ENCODE peak calls at places on chromosomes 7 and 10, in four cellular contexts. One of them, this sample, is unnamed. For H3K27me3, the result is how much of the 10 kb centered on the place peaks cover.

GRCh38 chr7:1197997-1198632 is 34.6 kb upstream of the UNCX start:
- DNase-seq in GM12878: no peak
- DNase-seq in H1: no peak
- DNase-seq in HepG2: no peak
- DNase-seq in this sample: no peak

GRCh38 chr7:148700693-148701092 is 2.0 kb downstream of the CUL1 start:
- DNase-seq in GM12878: no peak
- DNase-seq in H1: no peak
- DNase-seq in HepG2: no peak
- DNase-seq in this sample: no peak

GRCh38 chr7:104366390-104366789 is 38.0 kb downstream of the LHFPL3 start:
- DNase-seq in HepG2: no peak
- DNase-seq in GM12878: no peak
- DNase-seq in H1: no peak
- DNase-seq in this sample: no peak

GRCh38 chr7:11858026-11858425 is 26.0 kb upstream of the THSD7A start:
- DNase-seq in HepG2: no peak
- DNase-seq in GM12878: no peak
- DNase-seq in H1: no peak
- DNase-seq in this sample: no peak

GRCh38 chr10:96758423-96758822 is 38.1 kb upstream of the PIK3AP1 start:
- DNase-seq in H1: no peak
- DNase-seq in GM12878: peak
- DNase-seq in HepG2: no peak
- DNase-seq in this sample: no peak

GRCh38 chr7:151187409-151188251 is 580 bp upstream of the ASB10 start:
- DNase-seq in H1: no peak
- DNase-seq in GM12878: no peak
- DNase-seq in HepG2: no peak
- DNase-seq in this sample: no peak

GRCh38 chr7:86470763-86471162 is 172.9 kb upstream of the GRM3 start:
- DNase-seq in GM12878: no peak
- DNase-seq in HepG2: no peak
- DNase-seq in H1: no peak
- DNase-seq in this sample: no peak

GRCh38 chr10:24575462-24576002 is 148.2 kb downstream of the ARHGAP21 start:
- DNase-seq in GM12878: no peak
- DNase-seq in HepG2: no peak
- DNase-seq in H1: no peak
- DNase-seq in this sample: no peak

GRCh38 chr10:33358016-33358415 is 23.5 kb upstream of the NRP1 start:
- DNase-seq in GM12878: no peak
- DNase-seq in H1: no peak
- DNase-seq in HepG2: no peak
- DNase-seq in this sample: no peak

GRCh38 chr10:125629758-125630376 is 53.1 kb downstream of the TEX36 start:
- DNase-seq in GM12878: no peak
- DNase-seq in H1: no peak
- DNase-seq in HepG2: peak
- DNase-seq in this sample: no peak

GRCh38 chr10:69335063-69335587 is 56.8 kb downstream of the HK1 start:
- DNase-seq in HepG2: no peak
- DNase-seq in GM12878: no peak
- DNase-seq in H1: no peak
- DNase-seq in this sample: no peak

GRCh38 chr7:35257251-35258124 is 3.6 kb upstream of the TBX20 start:
- DNase-seq in HepG2: no peak
- DNase-seq in GM12878: no peak
- DNase-seq in H1: no peak
- DNase-seq in this sample: no peak

GRCh38 chr10:29355436-29355991 is 66.6 kb downstream of the LYZL1 start:
- DNase-seq in GM12878: no peak
- DNase-seq in H1: no peak
- DNase-seq in HepG2: peak
- DNase-seq in this sample: no peak

GRCh38 chr10:79026341-79026761 is 42.4 kb upstream of the ZMIZ1 start:
- DNase-seq in H1: no peak
- DNase-seq in GM12878: no peak
- DNase-seq in HepG2: no peak
- DNase-seq in this sample: no peak

GRCh38 chr7:65827366-65827765 is 45.5 kb upstream of the VKORC1L1 start:
- DNase-seq in GM12878: no peak
- DNase-seq in HepG2: no peak
- DNase-seq in H1: no peak
- DNase-seq in this sample: no peak

GRCh38 chr7:102890292-102890970 is 22.4 kb upstream of the LRRC17 start:
- DNase-seq in GM12878: no peak
- DNase-seq in HepG2: no peak
- DNase-seq in H1: no peak
- DNase-seq in this sample: no peak

GRCh38 chr10:131337656-131338055 is 26.1 kb upstream of the TCERG1L start:
- DNase-seq in GM12878: no peak
- DNase-seq in HepG2: no peak
- DNase-seq in H1: no peak
- DNase-seq in this sample: no peak

GRCh38 chr10:75397571-75397921 is 4.0 kb downstream of the ZNF503 start:
- DNase-seq in H1: no peak
- DNase-seq in GM12878: no peak
- DNase-seq in HepG2: no peak
- DNase-seq in this sample: no peak

GRCh38 chr7:20229652-20230500 is 12.7 kb upstream of the MACC1 start:
- DNase-seq in H1: no peak
- DNase-seq in GM12878: no peak
- DNase-seq in HepG2: no peak
- DNase-seq in this sample: no peak

GRCh38 chr7:44633254-44634186 is 27.1 kb downstream of the OGDH start:
- DNase-seq in GM12878: peak
- DNase-seq in H1: no peak
- DNase-seq in HepG2: no peak
- DNase-seq in this sample: no peak

GRCh38 chr10:4088354-4089066 is 303.5 kb upstream of the KLF6 start:
- DNase-seq in HepG2: no peak
- DNase-seq in GM12878: no peak
- DNase-seq in H1: no peak
- DNase-seq in this sample: no peak

GRCh38 chr10:62687230-62687748 is 117.2 kb upstream of the ADO start:
- DNase-seq in HepG2: no peak
- DNase-seq in H1: no peak
- DNase-seq in GM12878: no peak
- DNase-seq in this sample: no peak

GRCh38 chr7:111408726-111409125 is 153.6 kb downstream of the IMMP2L start:
- DNase-seq in H1: no peak
- DNase-seq in GM12878: no peak
- DNase-seq in HepG2: no peak
- DNase-seq in this sample: no peak

GRCh38 chr7:82810558-82811259 is 352.0 kb downstream of the PCLO start:
- DNase-seq in GM12878: no peak
- DNase-seq in H1: no peak
- DNase-seq in HepG2: peak
- DNase-seq in this sample: peak

GRCh38 chr10:24485299-24485698 is 238.4 kb downstream of the ARHGAP21 start:
- DNase-seq in GM12878: no peak
- DNase-seq in HepG2: no peak
- DNase-seq in H1: no peak
- DNase-seq in this sample: no peak

GRCh38 chr7:71422104-71422503 is 290.2 kb downstream of the GALNT17 start:
- DNase-seq in HepG2: no peak
- DNase-seq in GM12878: no peak
- DNase-seq in H1: no peak
- DNase-seq in this sample: no peak

GRCh38 chr10:107826166-107826565 is 661.7 kb upstream of the SORCS1 start:
- DNase-seq in GM12878: no peak
- DNase-seq in H1: no peak
- DNase-seq in HepG2: no peak
- DNase-seq in this sample: no peak

GRCh38 chr7:148645948-148646347 is 52.8 kb upstream of the CUL1 start:
- DNase-seq in GM12878: no peak
- DNase-seq in H1: no peak
- DNase-seq in HepG2: no peak
- DNase-seq in this sample: no peak

GRCh38 chr7:22783421-22783820 is 39.2 kb downstream of the TOMM7 start:
- DNase-seq in GM12878: no peak
- DNase-seq in HepG2: no peak
- DNase-seq in H1: no peak
- DNase-seq in this sample: no peak
- H3K27me3 ChIP-seq in GM12878: under half
- H3K27me3 ChIP-seq in HepG2: under half
- H3K27me3 ChIP-seq in H1: under half
- H3K27me3 ChIP-seq in this sample: under half

GRCh38 chr10:122267849-122268737 is 3.0 kb upstream of the BTBD16 start:
- DNase-seq in GM12878: no peak
- DNase-seq in HepG2: peak
- DNase-seq in H1: no peak
- DNase-seq in this sample: no peak
- TF ChIP-seq SUZ12 in GM12878: no peak
- TF ChIP-seq SUZ12 in HepG2: no peak
- TF ChIP-seq SUZ12 in H1: no peak
- TF ChIP-seq SUZ12 in this sample: no peak

DNA sequence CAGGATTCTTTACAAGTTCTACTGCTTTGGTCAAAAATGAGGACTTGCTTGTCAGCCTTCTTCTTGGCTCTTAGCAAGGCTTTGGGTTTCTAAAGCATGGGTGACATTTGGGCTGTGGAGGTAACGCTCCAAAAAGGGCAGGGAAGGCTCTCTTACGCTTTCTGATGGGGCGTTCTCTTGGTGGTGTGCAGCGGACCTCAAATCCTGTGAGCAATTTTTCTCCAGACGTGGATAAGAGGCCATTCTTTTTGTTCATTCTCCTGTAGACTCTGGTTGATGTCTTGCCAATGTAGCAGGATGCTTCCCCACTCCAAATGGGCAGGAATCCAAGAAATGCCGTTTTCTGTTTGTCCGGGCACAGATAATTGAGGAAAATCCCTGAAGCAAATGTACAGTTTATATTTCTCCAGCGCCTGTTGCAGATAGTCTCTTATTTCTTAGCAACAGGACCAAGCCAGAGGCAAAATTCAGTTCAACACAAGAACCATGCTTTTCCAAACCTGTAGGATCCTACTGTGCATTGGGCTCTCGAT is 138.4 kb upstream of the NFE2L3 start:
- DNase-seq in GM12878: no peak
- DNase-seq in HepG2: no peak
- DNase-seq in H1: no peak
- DNase-seq in this sample: no peak
- TF ChIP-seq ZNF274 in GM12878: no peak
- TF ChIP-seq ZNF274 in HepG2: no peak
- TF ChIP-seq ZNF274 in H1: no peak
- TF ChIP-seq ZNF274 in this sample: no peak

GRCh38 chr10:133329401-133330202 is 7.1 kb downstream of the CALY start:
- DNase-seq in GM12878: no peak
- DNase-seq in HepG2: peak
- DNase-seq in H1: no peak
- DNase-seq in this sample: peak
- H3K27me3 ChIP-seq in GM12878: under half
- H3K27me3 ChIP-seq in HepG2: under half
- H3K27me3 ChIP-seq in H1: half or more
- H3K27me3 ChIP-seq in this sample: half or more

GRCh38 chr7:53744361-53744760 is 708.9 kb downstream of the POM121L12 start:
- DNase-seq in GM12878: no peak
- DNase-seq in H1: no peak
- DNase-seq in HepG2: no peak
- DNase-seq in this sample: no peak
- TF ChIP-seq SUZ12 in GM12878: no peak
- TF ChIP-seq SUZ12 in H1: no peak
- TF ChIP-seq SUZ12 in HepG2: no peak
- TF ChIP-seq SUZ12 in this sample: no peak

DNA sequence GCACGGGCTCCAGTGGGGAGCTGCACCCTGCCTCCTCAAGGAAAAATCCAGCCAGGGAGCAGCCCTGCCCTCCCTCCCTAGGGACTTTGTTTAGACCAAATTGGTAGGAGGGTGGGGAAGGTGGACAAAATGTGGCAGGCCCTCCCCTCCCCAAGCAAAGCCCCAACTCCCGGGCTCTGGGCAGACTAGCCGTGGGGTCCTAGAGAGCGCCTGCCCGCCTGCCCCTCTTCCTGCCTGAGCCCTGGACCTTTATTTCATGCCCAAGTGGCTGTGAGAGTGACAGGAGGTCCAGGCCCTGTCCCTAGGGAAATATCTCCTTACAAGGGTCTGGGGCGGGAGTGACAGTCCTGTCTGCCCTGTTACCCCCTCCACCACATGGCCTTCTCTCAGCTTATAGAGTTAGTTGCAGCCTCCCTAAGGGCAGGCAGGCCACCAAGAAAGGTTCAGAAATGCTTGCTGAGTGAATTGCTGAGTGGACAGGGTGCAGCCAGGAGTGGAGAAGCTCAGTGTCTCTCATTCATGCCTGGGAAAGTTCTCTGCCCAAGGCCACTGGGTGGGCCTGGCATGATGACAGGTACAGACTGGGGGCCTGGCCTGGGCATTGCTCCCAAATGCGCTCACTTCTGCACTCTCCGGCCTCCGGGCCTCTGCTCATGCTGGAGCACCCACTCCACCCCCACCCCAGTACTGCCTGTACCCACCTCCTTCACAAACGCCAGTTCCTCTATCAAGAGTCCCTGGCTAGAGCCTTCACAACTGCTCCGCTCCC is 25.2 kb downstream of the DNAJB12 start:
- DNase-seq in GM12878: no peak
- DNase-seq in H1: no peak
- DNase-seq in HepG2: no peak
- DNase-seq in this sample: no peak
- TF ChIP-seq ZNF274 in GM12878: no peak
- TF ChIP-seq ZNF274 in H1: no peak
- TF ChIP-seq ZNF274 in HepG2: no peak
- TF ChIP-seq ZNF274 in this sample: no peak

DNA sequence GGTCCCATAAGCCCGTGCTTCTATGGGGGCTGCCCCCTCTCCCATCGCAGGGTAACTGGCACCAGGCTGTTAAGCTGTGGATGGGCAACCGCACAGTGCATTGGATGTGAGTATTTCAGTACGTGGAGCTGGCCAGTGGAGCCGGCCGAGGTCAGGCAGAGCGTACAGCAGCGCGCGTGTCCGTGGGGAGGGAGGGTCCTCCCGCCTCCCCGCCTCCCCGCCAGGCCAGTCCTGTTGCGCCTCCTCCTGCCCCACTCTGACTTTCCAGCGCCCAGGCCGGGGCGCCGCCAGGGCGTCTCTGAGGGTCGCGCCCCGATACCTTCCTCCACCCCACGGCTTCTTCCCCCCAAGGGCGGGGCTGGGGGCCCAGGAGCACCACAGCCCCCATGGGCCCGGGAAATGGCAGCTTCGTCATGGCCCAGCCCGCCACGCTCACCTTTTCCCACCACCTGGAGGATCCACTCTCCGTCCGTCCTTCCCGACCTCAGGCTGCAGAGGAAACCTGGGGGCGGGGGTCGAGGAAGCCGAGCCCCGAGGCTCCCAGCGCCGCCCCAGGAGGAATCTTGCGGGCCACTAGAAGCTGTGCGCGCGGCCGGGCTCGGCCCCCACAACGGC is 924 bp upstream of the PFKP start:
- DNase-seq in HepG2: no peak
- DNase-seq in GM12878: no peak
- DNase-seq in H1: no peak
- DNase-seq in this sample: no peak
- H3K27me3 ChIP-seq in HepG2: under half
- H3K27me3 ChIP-seq in GM12878: under half
- H3K27me3 ChIP-seq in H1: under half
- H3K27me3 ChIP-seq in this sample: under half

GRCh38 chr10:97814996-97815395 is 34.6 kb upstream of the GOLGA7B start:
- DNase-seq in GM12878: no peak
- DNase-seq in HepG2: no peak
- DNase-seq in H1: no peak
- DNase-seq in this sample: no peak
- TF ChIP-seq SUZ12 in GM12878: no peak
- TF ChIP-seq SUZ12 in HepG2: no peak
- TF ChIP-seq SUZ12 in H1: no peak
- TF ChIP-seq SUZ12 in this sample: no peak

This sample was measured in NT2/D1.